ENCODE peak calls at places on chromosomes 1 and 21, in five cellular contexts. B, V, Q, I and E are unnamed samples.

GRCh38 chr1:66575739-66576138 is 41.8 kb downstream of the SGIP1 start:
- DNase-seq in V (no peak), Q (peak; percentile 34), B (no peak), I (peak; percentile 100), E (no peak)

GRCh38 chr1:108033486-108034081 is 68.6 kb upstream of the VAV3 start:
- DNase-seq in I (no peak), B (no peak), Q (no peak), V (no peak), E (no peak)

GRCh38 chr1:54465351-54465811 is 59.2 kb upstream of the SSBP3 start:
- DNase-seq in B (no peak), I (no peak), V (peak; percentile 21), Q (no peak), E (no peak)

GRCh38 chr1:85289207-85289847 is 12.9 kb upstream of the BCL10 start:
- DNase-seq in B (no peak), V (no peak), I (peak; percentile 100), Q (peak; percentile 89), E (no peak)

GRCh38 chr1:65527211-65527610 is 106.7 kb downstream of the LEPR start:
- DNase-seq in B (no peak), V (no peak), I (no peak), Q (peak; percentile 90), E (no peak)

GRCh38 chr1:47841356-47841755 is 155.8 kb downstream of the TRABD2B start:
- DNase-seq in I (no peak), B (no peak), V (no peak), Q (no peak), E (no peak)

GRCh38 chr21:34859976-34860653 is 189.0 kb downstream of the RUNX1 start:
- DNase-seq in V (no peak), Q (no peak), I (no peak), B (no peak), E (no peak)

GRCh38 chr1:30323352-30323751 is 400.0 kb downstream of the MATN1 start:
- DNase-seq in V (no peak), Q (no peak), B (no peak), I (no peak), E (no peak)